ENCODE peak calls at places on chromosomes 16 and 17, in six cellular contexts. One of them, this sample, is unnamed.

GRCh38 chr16:50282010-50282538 is 15.7 kb downstream of the ADCY7 start:
- DNase-seq in activated CD8-positive, alpha-beta T cell treated with anti-CD3 and anti-CD28 coated beads for 36 hours: peak; percentile 82
- DNase-seq in heart left ventricle: peak; percentile 71
- DNase-seq in NCI-H1694: no peak
- DNase-seq in NCI-H345: no peak
- DNase-seq in body of pancreas: peak; percentile 44
- DNase-seq in this sample: peak; percentile 100

GRCh38 chr16:19771796-19772195 is 53.7 kb downstream of the IQCK start:
- DNase-seq in activated CD8-positive, alpha-beta T cell treated with anti-CD3 and anti-CD28 coated beads for 36 hours: no peak
- DNase-seq in heart left ventricle: no peak
- DNase-seq in NCI-H1694: peak; percentile 86
- DNase-seq in NCI-H345: no peak
- DNase-seq in body of pancreas: no peak
- DNase-seq in this sample: no peak

GRCh38 chr17:28716740-28717577 is 709 bp downstream of the RAB34 start:
- DNase-seq in activated CD8-positive, alpha-beta T cell treated with anti-CD3 and anti-CD28 coated beads for 36 hours: no peak
- DNase-seq in heart left ventricle: peak; percentile 36
- DNase-seq in NCI-H1694: no peak
- DNase-seq in NCI-H345: no peak
- DNase-seq in body of pancreas: no peak
- DNase-seq in this sample: no peak

GRCh38 chr17:61209099-61209439 is 190.6 kb upstream of the TBX2 start:
- DNase-seq in activated CD8-positive, alpha-beta T cell treated with anti-CD3 and anti-CD28 coated beads for 36 hours: no peak
- DNase-seq in heart left ventricle: no peak
- DNase-seq in NCI-H1694: no peak
- DNase-seq in NCI-H345: no peak
- DNase-seq in body of pancreas: no peak
- DNase-seq in this sample: no peak

GRCh38 chr17:58338907-58339774 is 10.5 kb upstream of the TSPOAP1 start:
- DNase-seq in activated CD8-positive, alpha-beta T cell treated with anti-CD3 and anti-CD28 coated beads for 36 hours: peak; percentile 90
- DNase-seq in heart left ventricle: peak; percentile 46
- DNase-seq in NCI-H1694: no peak
- DNase-seq in NCI-H345: no peak
- DNase-seq in body of pancreas: no peak
- DNase-seq in this sample: peak; percentile 97

GRCh38 chr17:55817273-55817709 is 66.4 kb downstream of the PCTP start:
- DNase-seq in activated CD8-positive, alpha-beta T cell treated with anti-CD3 and anti-CD28 coated beads for 36 hours: no peak
- DNase-seq in heart left ventricle: no peak
- DNase-seq in NCI-H1694: no peak
- DNase-seq in NCI-H345: no peak
- DNase-seq in body of pancreas: no peak
- DNase-seq in this sample: peak; percentile 20

GRCh38 chr16:47045023-47045422 is 71.5 kb upstream of the DNAJA2 start:
- DNase-seq in activated CD8-positive, alpha-beta T cell treated with anti-CD3 and anti-CD28 coated beads for 36 hours: no peak
- DNase-seq in heart left ventricle: no peak
- DNase-seq in NCI-H1694: no peak
- DNase-seq in NCI-H345: no peak
- DNase-seq in body of pancreas: no peak
- DNase-seq in this sample: peak; percentile 38

GRCh38 chr17:6145946-6146345 is 75.8 kb downstream of the WSCD1 start:
- DNase-seq in activated CD8-positive, alpha-beta T cell treated with anti-CD3 and anti-CD28 coated beads for 36 hours: no peak
- DNase-seq in heart left ventricle: no peak
- DNase-seq in NCI-H1694: no peak
- DNase-seq in NCI-H345: no peak
- DNase-seq in body of pancreas: no peak
- DNase-seq in this sample: no peak

GRCh38 chr17:41777579-41778188 is 8.8 kb downstream of the JUP start:
- DNase-seq in activated CD8-positive, alpha-beta T cell treated with anti-CD3 and anti-CD28 coated beads for 36 hours: no peak
- DNase-seq in heart left ventricle: peak; percentile 88
- DNase-seq in NCI-H1694: peak; percentile 59
- DNase-seq in NCI-H345: peak; percentile 73
- DNase-seq in body of pancreas: peak; percentile 78
- DNase-seq in this sample: no peak

GRCh38 chr16:65895906-65896305 is 470.6 kb upstream of the CDH5 start:
- DNase-seq in activated CD8-positive, alpha-beta T cell treated with anti-CD3 and anti-CD28 coated beads for 36 hours: no peak
- DNase-seq in heart left ventricle: no peak
- DNase-seq in NCI-H1694: no peak
- DNase-seq in NCI-H345: no peak
- DNase-seq in body of pancreas: no peak
- DNase-seq in this sample: no peak

GRCh38 chr16:68644715-68645493 is at the start of gene CDH3:
- DNase-seq in activated CD8-positive, alpha-beta T cell treated with anti-CD3 and anti-CD28 coated beads for 36 hours: peak; percentile 35
- DNase-seq in heart left ventricle: no peak
- DNase-seq in NCI-H1694: no peak
- DNase-seq in NCI-H345: peak; percentile 48
- DNase-seq in body of pancreas: peak; percentile 74
- DNase-seq in this sample: peak; percentile 88